ENCODE peak calls at places on chromosomes 3 and 15, in five cellular contexts. One of them, this sample, is unnamed.
A peak's percentile ranks its signal among the peaks of the same experiment; 100 is the strongest.

GRCh38 chr3:16130066-16130465 is 44.4 kb upstream of the GALNT15 start:
- DNase-seq in islet precursor cell: no peak
- DNase-seq in activated T-cell treated with anti-CD3 and anti-CD28 coated beads for 24 hours: no peak
- DNase-seq in GDM1: no peak
- DNase-seq in AG20443: peak; percentile 85
- DNase-seq in this sample: no peak

GRCh38 chr15:25246641-25247417 is 192.0 kb downstream of the UBE3A start:
- DNase-seq in islet precursor cell: peak; percentile 22
- DNase-seq in activated T-cell treated with anti-CD3 and anti-CD28 coated beads for 24 hours: no peak
- DNase-seq in GDM1: no peak
- DNase-seq in AG20443: no peak
- DNase-seq in this sample: no peak

GRCh38 chr15:94306700-94307650 is 75.6 kb downstream of the MCTP2 start:
- DNase-seq in islet precursor cell: no peak
- DNase-seq in activated T-cell treated with anti-CD3 and anti-CD28 coated beads for 24 hours: no peak
- DNase-seq in GDM1: peak; percentile 24
- DNase-seq in AG20443: no peak
- DNase-seq in this sample: no peak

GRCh38 chr3:184629555-184630160 is 68.1 kb downstream of the EPHB3 start:
- DNase-seq in islet precursor cell: no peak
- DNase-seq in activated T-cell treated with anti-CD3 and anti-CD28 coated beads for 24 hours: no peak
- DNase-seq in GDM1: no peak
- DNase-seq in AG20443: no peak
- DNase-seq in this sample: no peak

GRCh38 chr3:43217633-43218032 is 68.7 kb upstream of the SNRK start:
- DNase-seq in islet precursor cell: no peak
- DNase-seq in activated T-cell treated with anti-CD3 and anti-CD28 coated beads for 24 hours: no peak
- DNase-seq in GDM1: no peak
- DNase-seq in AG20443: peak; percentile 60
- DNase-seq in this sample: no peak

GRCh38 chr3:121786485-121786884 is 36.9 kb upstream of the GOLGB1 start:
- DNase-seq in islet precursor cell: no peak
- DNase-seq in activated T-cell treated with anti-CD3 and anti-CD28 coated beads for 24 hours: no peak
- DNase-seq in GDM1: no peak
- DNase-seq in AG20443: peak; percentile 43
- DNase-seq in this sample: no peak

GRCh38 chr3:159977295-159977694 is 11.3 kb upstream of the IL12A start:
- DNase-seq in islet precursor cell: no peak
- DNase-seq in activated T-cell treated with anti-CD3 and anti-CD28 coated beads for 24 hours: no peak
- DNase-seq in GDM1: no peak
- DNase-seq in AG20443: no peak
- DNase-seq in this sample: no peak

GRCh38 chr15:99212401-99212800 is 37.0 kb downstream of the TTC23 start:
- DNase-seq in islet precursor cell: peak; percentile 92
- DNase-seq in activated T-cell treated with anti-CD3 and anti-CD28 coated beads for 24 hours: no peak
- DNase-seq in GDM1: no peak
- DNase-seq in AG20443: peak; percentile 38
- DNase-seq in this sample: peak; percentile 73

GRCh38 chr15:31271224-31271635 is 55.4 kb upstream of the KLF13 start:
- DNase-seq in islet precursor cell: no peak
- DNase-seq in activated T-cell treated with anti-CD3 and anti-CD28 coated beads for 24 hours: no peak
- DNase-seq in GDM1: no peak
- DNase-seq in AG20443: no peak
- DNase-seq in this sample: no peak

This sample was measured in Caki2.